ENCODE peak calls at places on chromosomes 3 and 15, in seven cellular contexts. Q is retinal pigment epithelial cell, R is heart left ventricle, O is ascending aorta, I is lower leg skin, X is fibroblast of lung, D is NT2/D1. G is an unnamed sample.

GRCh38 chr3:169241928-169242751 is 421.4 kb downstream of the MECOM start:
- DNase-seq in I (no peak), X (peak; percentile 53), O (no peak), Q (no peak), D (peak; percentile 50), R (peak; percentile 72), G (peak; percentile 67)

GRCh38 chr3:142498397-142499180 is 50.8 kb upstream of the XRN1 start:
- DNase-seq in R (no peak), I (no peak), X (peak; percentile 31), O (no peak), D (no peak), Q (no peak), G (no peak)

GRCh38 chr3:195261925-195262324 is 9.0 kb downstream of the XXYLT1 start:
- DNase-seq in Q (no peak), I (no peak), O (no peak), D (no peak), R (no peak), X (no peak), G (no peak)

GRCh38 chr3:87120850-87121249 is 106.3 kb upstream of the CHMP2B start:
- DNase-seq in R (no peak), O (no peak), I (no peak), X (peak; percentile 3), D (no peak), Q (no peak), G (peak; percentile 59)

GRCh38 chr3:156533205-156533604 is 21.7 kb downstream of the SSR3 start:
- DNase-seq in Q (no peak), R (no peak), O (no peak), I (no peak), X (peak; percentile 54), D (no peak), G (no peak)

GRCh38 chr3:58272891-58273290 is 33.2 kb upstream of the RPP14 start:
- DNase-seq in Q (no peak), R (no peak), O (no peak), I (no peak), X (peak; percentile 42), D (no peak), G (no peak)

GRCh38 chr3:132721479-132722164 is 587 bp downstream of the NPHP3 start:
- DNase-seq in X (peak; percentile 61), Q (peak; percentile 43), R (peak; percentile 87), D (no peak), O (peak; percentile 35), I (peak; percentile 93), G (peak; percentile 88)

GRCh38 chr3:137970914-137971831 is 38.8 kb upstream of the CLDN18 start:
- DNase-seq in D (peak; percentile 68), Q (peak; percentile 9), R (peak; percentile 83), O (no peak), I (peak; percentile 94), X (peak; percentile 62), G (peak; percentile 88)

GRCh38 chr3:112818289-112818688 is 28.4 kb downstream of the CD200R1L start:
- DNase-seq in D (no peak), X (peak; percentile 84), I (no peak), Q (no peak), R (no peak), O (no peak), G (no peak)

GRCh38 chr15:45640610-45641009 is 5.8 kb downstream of the SQOR start:
- DNase-seq in O (no peak), I (peak; percentile 10), R (no peak), Q (peak; percentile 32), D (no peak), X (peak; percentile 62), G (no peak)

GRCh38 chr15:75718326-75718725 is 5.7 kb upstream of the CSPG4 start:
- DNase-seq in Q (peak; percentile 64), D (no peak), O (no peak), I (no peak), R (peak; percentile 30), X (peak; percentile 66), G (no peak)

GRCh38 chr15:75714195-75714594 is 1.5 kb upstream of the CSPG4 start:
- DNase-seq in X (no peak), O (no peak), D (no peak), R (no peak), Q (no peak), I (no peak), G (no peak)

GRCh38 chr15:75712668-75713337 is at the start of gene CSPG4:
- DNase-seq in R (peak; percentile 84), O (no peak), X (peak; percentile 71), Q (peak; percentile 26), I (no peak), D (no peak), G (peak; percentile 75)

DNA sequence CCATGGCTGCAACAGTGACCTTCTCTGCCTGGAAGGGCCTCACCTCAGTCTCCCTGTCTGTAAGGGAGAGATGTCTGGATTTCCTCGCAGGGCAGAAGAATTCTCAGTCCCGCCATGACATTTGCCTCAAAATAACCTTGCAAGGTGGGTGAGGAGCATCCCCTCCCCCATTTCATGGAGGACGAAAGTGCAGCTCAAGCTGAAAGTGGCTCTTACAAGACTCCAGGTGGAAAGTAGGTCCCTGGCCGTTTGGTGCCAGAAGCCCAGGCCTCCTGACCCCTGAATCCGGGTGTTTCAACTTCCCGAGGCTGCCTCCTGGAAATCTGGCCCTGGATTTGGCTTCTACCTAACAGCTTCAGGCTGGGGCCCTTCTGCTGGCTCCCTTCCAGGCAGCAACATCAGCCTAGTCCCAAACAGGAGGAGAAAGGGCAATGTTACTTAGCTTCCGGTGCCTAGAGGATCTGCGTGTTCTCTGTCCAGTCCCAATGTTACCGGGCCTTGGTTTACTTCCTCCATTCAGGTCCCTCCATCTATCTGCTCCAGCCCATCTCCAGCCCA is 769 bp upstream of the CSPG4 start:
- DNase-seq in I (no peak), R (no peak), D (no peak), Q (peak; percentile 19), O (no peak), X (peak; percentile 70), G (no peak)
- H3K4me3 ChIP-seq in I (no peak overlapping the region), R (peak overlapping the region; percentile 75), D (peak overlapping the region; percentile 62), Q (no peak overlapping the region), O (peak overlapping the region; percentile 65), X (no peak overlapping the region), G (no peak overlapping the region)

DNA sequence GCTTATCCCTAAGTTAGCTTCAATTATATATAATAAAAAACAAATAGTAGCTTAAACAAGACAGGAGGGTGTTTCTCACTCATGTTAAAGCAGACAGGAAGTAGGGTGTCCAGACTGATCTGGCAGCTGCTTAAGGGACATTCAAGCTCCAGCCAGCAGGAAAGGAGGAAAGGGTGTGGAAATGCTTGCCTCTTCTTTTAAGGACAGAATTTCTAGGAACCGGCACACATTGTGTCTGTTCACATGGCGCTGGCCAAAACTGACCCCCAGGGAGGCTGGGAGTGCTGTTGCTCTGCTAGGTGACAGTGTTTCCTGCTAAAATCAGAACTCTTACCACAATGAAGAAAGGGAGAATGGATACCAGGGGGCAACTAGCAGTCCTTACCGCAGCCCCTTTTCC is 28.6 kb upstream of the SKOR1 start:
- DNase-seq in I (no peak), D (no peak), Q (no peak), X (no peak), O (no peak), R (no peak), G (no peak)
- H3K4me3 ChIP-seq in I (no peak overlapping the region), D (no peak overlapping the region), Q (no peak overlapping the region), X (no peak overlapping the region), O (no peak overlapping the region), R (no peak overlapping the region), G (no peak overlapping the region)

GRCh38 chr3:88221726-88222125 is 72.0 kb downstream of the C3orf38 start:
- DNase-seq in O (no peak), R (no peak), X (no peak), Q (no peak), D (no peak), I (no peak), G (peak; percentile 8)

GRCh38 chr3:88220126-88220525 is 70.4 kb downstream of the C3orf38 start:
- DNase-seq in Q (no peak), X (no peak), I (no peak), D (no peak), O (no peak), R (no peak), G (no peak)

GRCh38 chr3:88222343-88222742 is 72.6 kb downstream of the C3orf38 start:
- DNase-seq in X (no peak), I (no peak), O (no peak), D (no peak), Q (no peak), R (no peak), G (no peak)

DNA sequence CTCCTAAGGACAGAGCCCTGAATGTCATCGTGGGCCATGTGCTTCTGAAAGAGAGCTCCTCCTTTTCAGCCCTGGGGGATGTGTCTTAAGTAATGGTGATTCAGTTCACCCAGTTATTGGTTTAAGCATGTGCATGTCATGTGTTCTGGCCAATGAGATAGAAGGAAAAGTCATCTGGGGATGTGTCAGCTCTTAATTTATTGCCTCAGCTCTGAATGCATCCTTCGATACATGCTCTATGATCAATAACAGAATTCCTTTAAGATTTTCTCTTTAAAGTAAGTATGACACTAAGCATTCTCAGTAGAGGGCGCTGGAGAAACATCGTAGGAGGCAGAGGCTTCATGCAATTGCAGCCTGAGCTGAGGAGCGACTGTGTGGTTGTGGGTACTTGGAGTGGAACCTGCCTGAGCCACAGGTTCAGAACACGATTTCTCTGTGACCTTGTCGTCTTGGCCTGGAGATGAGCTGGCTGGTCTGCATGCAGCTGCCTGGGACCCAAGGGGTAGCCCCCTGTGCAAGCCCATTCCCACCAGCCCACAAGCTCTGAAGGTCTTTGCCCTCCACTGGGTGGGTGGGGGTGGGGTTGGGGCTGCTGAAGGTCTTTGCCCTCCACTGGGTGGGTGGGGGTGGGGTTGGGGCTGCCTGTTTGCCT is 69.5 kb downstream of the C3orf38 start:
- DNase-seq in Q (no peak), R (no peak), X (peak; percentile 77), I (no peak), D (peak; percentile 74), O (no peak), G (peak; percentile 87)
- H3K4me3 ChIP-seq in Q (no peak overlapping the region), R (no peak overlapping the region), X (no peak overlapping the region), I (no peak overlapping the region), D (no peak overlapping the region), O (no peak overlapping the region), G (no peak overlapping the region)

GRCh38 chr3:46564190-46565112 is 1.7 kb downstream of the LRRC2 start:
- DNase-seq in I (peak; percentile 83), R (no peak), O (no peak), Q (peak; percentile 76), X (no peak), D (no peak), G (no peak)

GRCh38 chr3:46561951-46562350 is 4.2 kb downstream of the LRRC2 start:
- DNase-seq in Q (no peak), D (no peak), X (no peak), I (peak; percentile 31), R (no peak), O (no peak), G (no peak)

GRCh38 chr3:46565113-46565490 is 1.0 kb downstream of the LRRC2 start:
- DNase-seq in Q (peak; percentile 73), D (no peak), I (peak; percentile 80), X (no peak), O (no peak), R (no peak), G (no peak)

GRCh38 chr3:46565607-46566039 is 479 bp downstream of the LRRC2 start:
- DNase-seq in X (no peak), O (no peak), Q (no peak), D (no peak), I (peak; percentile 91), R (peak; percentile 74), G (peak; percentile 77)

DNA sequence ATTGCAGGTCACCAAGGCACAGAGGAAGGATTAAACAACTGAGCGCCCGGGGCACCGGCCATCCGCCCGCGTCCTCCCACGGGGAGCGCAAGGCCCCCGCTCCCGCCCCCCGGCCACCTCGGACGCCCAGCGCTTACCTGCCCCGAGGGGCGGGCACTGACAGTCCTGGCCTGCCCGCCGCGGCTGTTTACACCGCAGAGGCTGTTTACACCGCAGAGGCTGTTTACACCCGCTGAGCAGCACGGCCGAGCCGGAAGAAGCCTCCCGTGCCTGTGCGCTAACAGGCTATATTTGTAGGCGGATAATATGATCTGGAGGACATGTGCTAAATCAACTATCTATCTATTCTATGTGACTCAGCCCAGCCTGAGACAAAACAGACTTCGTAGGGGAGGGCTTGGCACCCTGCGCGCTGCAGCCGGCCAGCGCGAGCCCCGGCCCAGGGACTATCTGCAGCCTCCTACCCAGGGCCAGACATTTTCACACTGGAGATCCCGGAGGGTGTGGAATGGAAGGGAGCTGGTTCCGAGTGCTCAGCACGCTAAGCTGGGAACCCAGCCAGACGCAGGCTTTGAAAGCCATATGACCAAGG is at the start of gene LRRC2:
- DNase-seq in X (peak; percentile 65), Q (peak; percentile 71), I (peak; percentile 87), O (no peak), R (peak; percentile 77), D (no peak), G (peak; percentile 55)
- H3K4me3 ChIP-seq in X (peak within 1 kb of the TSS; percentile 53), Q (peak within 1 kb of the TSS; percentile 61), I (peak within 1 kb of the TSS; percentile 43), O (peak within 1 kb of the TSS; percentile 50), R (peak within 1 kb of the TSS; percentile 67), D (peak within 1 kb of the TSS; percentile 34), G (peak within 1 kb of the TSS; percentile 58)

G was measured in neural progenitor cell.